ENCODE peak calls at places on chromosomes 13 and 19, in nine cellular contexts. Z, H, A, T, W, F, K, R and Y are unnamed samples.

GRCh38 chr19:14073925-14074838 is 1.6 kb downstream of the MISP3 start:
- DNase-seq in R (peak), A (no peak), W (no peak), H (no peak), F (no peak), K (peak), T (no peak), Z (no peak), Y (no peak)

GRCh38 chr19:11697284-11697855 is 41.4 kb downstream of the ZNF823 start:
- DNase-seq in R (no peak), Z (no peak), A (no peak), F (no peak), K (no peak), W (no peak), T (no peak), H (no peak), Y (no peak)

GRCh38 chr19:47760632-47760999 is 15.3 kb downstream of the NOP53 start:
- DNase-seq in A (no peak), W (no peak), T (no peak), F (no peak), H (no peak), Z (no peak), K (no peak), R (no peak), Y (no peak)

GRCh38 chr13:99876651-99877050 is 94.9 kb downstream of the ZIC5 start:
- DNase-seq in F (no peak), A (no peak), T (no peak), K (no peak), H (no peak), W (no peak), Z (no peak), R (no peak), Y (no peak)

GRCh38 chr13:20191311-20191901 is 1.3 kb downstream of the GJB2 start:
- DNase-seq in R (no peak), F (no peak), W (no peak), A (no peak), K (no peak), Z (no peak), T (no peak), H (no peak), Y (no peak)

GRCh38 chr13:60402022-60402421 is 5.0 kb downstream of the TDRD3 start:
- DNase-seq in W (no peak), R (no peak), Z (no peak), H (no peak), F (no peak), A (no peak), T (no peak), K (no peak), Y (no peak)

GRCh38 chr13:96673825-96674224 is 320.5 kb downstream of the OXGR1 start:
- DNase-seq in F (no peak), A (no peak), R (no peak), K (no peak), T (no peak), H (no peak), W (no peak), Z (no peak), Y (no peak)

GRCh38 chr19:2039082-2039958 is 11.7 kb downstream of the MKNK2 start:
- DNase-seq in T (no peak), H (no peak), K (no peak), W (no peak), R (no peak), F (no peak), A (no peak), Z (no peak), Y (no peak)

GRCh38 chr13:38577048-38577447 is 109.8 kb upstream of the FREM2 start:
- DNase-seq in H (no peak), F (no peak), Z (no peak), A (no peak), K (no peak), R (no peak), W (no peak), T (no peak), Y (no peak)

GRCh38 chr19:49520705-49521319 is 7.0 kb upstream of the RCN3 start:
- DNase-seq in R (no peak), T (no peak), F (no peak), H (no peak), Z (no peak), A (no peak), W (no peak), K (no peak), Y (no peak)

GRCh38 chr19:36340786-36341386 is 38.1 kb downstream of the ZFP14 start:
- DNase-seq in W (no peak), Z (no peak), T (no peak), A (no peak), F (no peak), H (no peak), K (no peak), R (no peak), Y (no peak)

GRCh38 chr13:102012299-102013293 is 389.3 kb downstream of the FGF14 start:
- DNase-seq in A (no peak), W (no peak), H (no peak), Z (no peak), F (no peak), T (no peak), K (no peak), R (no peak), Y (no peak)

GRCh38 chr19:3692141-3693029 is 7.9 kb downstream of the PIP5K1C start:
- DNase-seq in K (no peak), T (no peak), Z (no peak), R (no peak), A (no peak), W (no peak), H (peak), F (no peak), Y (no peak)

GRCh38 chr13:32629866-32630265 is 43.6 kb downstream of the PDS5B start:
- DNase-seq in A (no peak), T (no peak), K (no peak), R (no peak), W (no peak), H (no peak), Z (no peak), F (no peak), Y (no peak)

GRCh38 chr19:51097166-51097736 is 11.0 kb downstream of the CTU1 start:
- DNase-seq in F (peak), R (peak), W (no peak), A (peak), H (peak), T (peak), Z (peak), K (peak), Y (no peak)

GRCh38 chr13:44906758-44907157 is 82.5 kb downstream of the NUFIP1 start:
- DNase-seq in T (no peak), H (no peak), A (no peak), K (peak), F (no peak), R (peak), W (peak), Z (no peak), Y (no peak)

GRCh38 chr13:51549050-51549449 is 35.2 kb upstream of the WDFY2 start:
- DNase-seq in R (no peak), W (no peak), Z (no peak), F (no peak), A (peak), K (no peak), T (no peak), H (no peak), Y (no peak)

GRCh38 chr19:43826787-43827754 is at the start of gene ZNF283:
- DNase-seq in K (peak), T (peak), A (peak), H (peak), W (peak), R (peak), Z (peak), F (peak), Y (peak)

GRCh38 chr19:27971869-27972268 is 1241.1 kb downstream of the UQCRFS1 start:
- DNase-seq in R (no peak), F (no peak), T (no peak), H (no peak), W (no peak), K (no peak), Z (no peak), A (no peak), Y (no peak)

GRCh38 chr13:33283195-33283910 is 2.2 kb downstream of the STARD13 start:
- DNase-seq in Z (no peak), A (no peak), R (no peak), W (no peak), F (no peak), K (no peak), H (no peak), T (no peak), Y (peak)

GRCh38 chr13:65872448-65872847 is 1357.7 kb downstream of the PCDH9 start:
- DNase-seq in Z (no peak), H (no peak), K (no peak), W (no peak), R (no peak), F (no peak), T (no peak), A (no peak), Y (no peak)